ENCODE peak calls at places on chromosome 11, in five cellular contexts. J is Peyer's patch; P is heart right ventricle; H is CD8-positive, alpha-beta T cell; S is tibial artery. L is an unnamed sample. For H3K4me1, the result is how much of the 10 kb centered on the place peaks cover.

GRCh38 chr11:8063319-8063718 is 17.7 kb upstream of the TUB start:
- DNase-seq in J (no peak), P (peak), H (no peak), S (peak), L (peak)

GRCh38 chr11:5665746-5666395 is 19.0 kb downstream of the TRIM5 start:
- DNase-seq in J (no peak), P (no peak), H (no peak), S (no peak), L (no peak)

GRCh38 chr11:69440876-69441275 is 40.6 kb upstream of the LINC01488 start:
- DNase-seq in J (no peak), P (no peak), H (no peak), S (no peak), L (no peak)

GRCh38 chr11:3044004-3044403 is 13.2 kb downstream of the CARS1 start:
- DNase-seq in J (no peak), P (no peak), H (no peak), S (peak), L (no peak)

GRCh38 chr11:109729761-109730160 is 307.8 kb downstream of the C11orf87 start:
- DNase-seq in J (no peak), P (no peak), H (no peak), S (no peak), L (no peak)

GRCh38 chr11:86063536-86063935 is 5.3 kb downstream of the PICALM start:
- DNase-seq in J (no peak), P (no peak), H (no peak), S (no peak), L (no peak)

GRCh38 chr11:66539526-66539925 is 6.3 kb downstream of the ZDHHC24 start:
- DNase-seq in J (no peak), P (no peak), H (no peak), S (no peak), L (no peak)

GRCh38 chr11:58301576-58301975 is 33.5 kb upstream of the OR10W1 start:
- DNase-seq in J (no peak), P (no peak), H (no peak), S (no peak), L (no peak)

GRCh38 chr11:19345519-19345847 is 104.7 kb upstream of the E2F8 start:
- DNase-seq in J (no peak), P (no peak), H (no peak), S (no peak), L (no peak)

GRCh38 chr11:19658344-19658743 is 54.3 kb upstream of the NAV2 start:
- DNase-seq in J (no peak), P (no peak), H (no peak), S (no peak), L (no peak)

GRCh38 chr11:44139565-44140313 is 44.3 kb downstream of the EXT2 start:
- DNase-seq in J (no peak), P (no peak), H (no peak), S (no peak), L (no peak)

GRCh38 chr11:952406-953385 is 27.0 kb downstream of the AP2A2 start:
- DNase-seq in J (no peak), P (no peak), H (no peak), S (no peak), L (no peak)

GRCh38 chr11:8207080-8208000 is 38.5 kb upstream of the RIC3 start:
- DNase-seq in J (no peak), P (no peak), H (no peak), S (no peak), L (no peak)

GRCh38 chr11:113022267-113022666 is 61.0 kb downstream of the NCAM1 start:
- DNase-seq in J (no peak), P (no peak), H (no peak), S (no peak), L (no peak)

GRCh38 chr11:74839445-74839844 is 90.8 kb downstream of the RNF169 start:
- DNase-seq in J (no peak), P (no peak), H (no peak), S (no peak), L (no peak)

GRCh38 chr11:96307748-96308133 is 35.3 kb downstream of the MAML2 start:
- DNase-seq in J (no peak), P (no peak), H (no peak), S (no peak), L (no peak)

GRCh38 chr11:709109-709997 is 3.3 kb downstream of the EPS8L2 start:
- DNase-seq in J (no peak), P (no peak), H (no peak), S (no peak), L (no peak)

GRCh38 chr11:70111269-70112016 is 33.3 kb downstream of the ANO1 start:
- DNase-seq in J (no peak), P (peak), H (no peak), S (no peak), L (no peak)

GRCh38 chr11:3795131-3796092 is 1.9 kb downstream of the NUP98 start:
- DNase-seq in J (no peak), P (no peak), H (no peak), S (no peak), L (no peak)

DNA sequence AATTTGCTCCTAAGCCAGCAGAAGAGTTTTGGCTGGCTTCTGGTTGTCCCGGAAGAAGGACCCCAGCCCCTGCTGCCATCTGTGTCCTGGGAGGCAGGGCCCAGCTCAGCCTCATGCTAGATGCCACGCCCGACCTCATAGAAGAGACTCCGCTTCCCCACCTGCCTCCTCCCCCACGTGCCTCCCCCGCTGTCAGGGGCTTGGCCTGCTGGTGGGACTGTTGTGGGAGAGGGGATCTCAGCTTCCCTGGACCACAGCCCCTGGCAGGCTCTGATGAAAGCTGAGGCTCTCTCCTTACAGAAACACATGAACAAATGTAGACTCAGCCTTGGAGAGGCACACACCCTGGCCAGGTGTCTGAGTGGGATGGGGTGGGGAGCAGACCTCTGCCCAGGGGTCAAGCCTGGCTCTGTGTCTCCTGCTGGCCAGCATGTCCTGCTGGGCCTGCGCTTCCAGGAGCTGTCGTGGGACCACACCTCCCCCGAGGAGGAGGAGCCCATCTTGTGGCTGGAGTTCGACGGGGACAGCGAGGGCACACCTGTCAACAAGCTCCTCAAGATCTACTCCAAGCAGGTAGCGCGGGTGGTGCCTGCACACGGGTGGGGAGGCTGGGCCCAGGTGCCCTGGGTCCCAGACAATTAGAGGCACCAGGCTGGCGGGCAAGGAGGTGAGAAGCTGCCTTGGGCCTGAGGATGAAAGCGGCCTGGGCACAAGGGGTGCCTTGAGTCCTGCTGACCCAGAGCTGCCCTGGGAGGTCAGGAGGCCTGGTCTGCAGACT is 14.0 kb downstream of the FRMD8 start:
- DNase-seq in J (no peak), P (no peak), H (no peak), S (no peak), L (no peak)
- H3K27ac ChIP-seq in J (no peak), P (no peak), H (no peak), S (no peak), L (no peak)

GRCh38 chr11:123560001-123560400 is 94.4 kb downstream of the SCN3B start:
- DNase-seq in J (no peak), P (peak), H (no peak), S (peak), L (peak)
- H3K4me3 ChIP-seq in J (peak), P (peak), H (peak), S (peak), L (peak)

DNA sequence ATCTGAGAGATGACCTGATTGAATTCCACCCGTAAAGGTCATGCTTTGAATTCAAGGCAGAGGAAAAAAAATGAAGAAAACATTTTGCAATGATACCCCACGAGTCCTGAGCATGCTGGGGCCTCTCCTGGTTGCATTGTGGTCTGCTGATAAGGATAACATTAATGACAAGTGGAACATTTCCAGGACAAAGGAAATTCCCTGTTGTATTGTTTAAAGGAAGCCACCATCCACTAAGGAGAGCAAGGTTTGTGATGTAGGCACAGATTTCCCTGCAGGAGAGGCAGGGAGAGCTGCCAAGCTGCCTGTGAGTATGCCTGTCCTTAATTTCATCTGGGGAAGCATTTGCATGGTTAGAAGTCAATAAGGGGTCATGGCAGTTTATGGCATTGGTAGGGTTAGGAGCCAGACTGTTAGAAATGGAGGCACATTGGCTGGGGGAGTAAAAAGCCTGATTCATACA is 21.9 kb downstream of the FLI1 start:
- DNase-seq in J (no peak), P (peak), H (no peak), S (no peak), L (no peak)
- H3K4me1 ChIP-seq in J (under half), P (half or more), H (half or more), S (under half), L (under half)

DNA sequence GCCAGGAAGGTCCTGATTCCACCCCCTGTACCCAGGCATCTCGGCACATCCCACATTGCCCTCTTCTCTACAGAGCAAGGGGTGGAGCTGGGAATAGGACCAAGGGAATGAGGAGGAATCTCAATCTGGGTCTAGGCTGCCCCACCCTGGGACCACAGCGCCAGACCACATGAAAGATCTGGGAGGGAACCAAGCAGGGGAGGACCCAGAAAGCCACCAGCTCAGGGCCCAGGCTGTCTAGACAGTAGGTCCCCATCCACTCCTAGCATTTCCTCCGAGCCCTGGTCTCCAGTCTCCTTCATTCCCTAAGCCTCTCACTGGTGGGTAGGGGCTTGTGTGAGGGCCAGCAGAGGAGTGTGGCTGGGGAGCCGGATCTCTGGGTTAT is 11.6 kb downstream of the PHLDB1 start:
- DNase-seq in J (no peak), P (peak), H (no peak), S (peak), L (peak)
- H3K27ac ChIP-seq in J (peak), P (peak), H (no peak), S (peak), L (peak)

GRCh38 chr11:17428930-17429329 is 40.5 kb upstream of the KCNJ11 start:
- DNase-seq in J (no peak), P (no peak), H (no peak), S (no peak), L (no peak)

GRCh38 chr11:17430616-17431015 is 42.2 kb upstream of the KCNJ11 start:
- DNase-seq in J (no peak), P (no peak), H (no peak), S (no peak), L (no peak)

GRCh38 chr11:17428261-17428660 is 39.8 kb upstream of the KCNJ11 start:
- DNase-seq in J (no peak), P (no peak), H (no peak), S (no peak), L (no peak)

GRCh38 chr11:17432041-17432440 is 43.6 kb upstream of the KCNJ11 start:
- DNase-seq in J (no peak), P (no peak), H (no peak), S (no peak), L (no peak)

DNA sequence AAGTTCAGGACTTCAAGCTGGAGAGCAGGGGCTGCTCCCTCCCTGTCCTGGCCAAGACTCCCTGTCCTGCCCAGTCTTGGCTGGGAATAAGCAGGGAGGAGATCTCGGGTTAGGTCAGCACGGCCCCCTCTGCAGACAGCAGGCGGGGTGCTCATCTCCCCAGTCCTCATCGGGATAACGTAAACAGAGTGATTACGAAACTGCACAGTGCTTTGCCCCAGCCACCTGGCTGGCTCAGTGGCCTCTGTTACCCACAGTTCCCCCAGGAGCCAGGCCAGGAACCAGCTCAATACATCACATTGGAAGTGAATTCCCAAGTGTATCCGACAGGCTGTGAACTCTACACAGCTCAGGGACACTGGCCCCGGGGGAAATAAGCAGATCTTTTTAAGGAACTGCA is 42.7 kb upstream of the KCNJ11 start:
- DNase-seq in J (no peak), P (no peak), H (no peak), S (no peak), L (peak)
- H3K4me3 ChIP-seq in J (no peak), P (no peak), H (no peak), S (no peak), L (no peak)

DNA sequence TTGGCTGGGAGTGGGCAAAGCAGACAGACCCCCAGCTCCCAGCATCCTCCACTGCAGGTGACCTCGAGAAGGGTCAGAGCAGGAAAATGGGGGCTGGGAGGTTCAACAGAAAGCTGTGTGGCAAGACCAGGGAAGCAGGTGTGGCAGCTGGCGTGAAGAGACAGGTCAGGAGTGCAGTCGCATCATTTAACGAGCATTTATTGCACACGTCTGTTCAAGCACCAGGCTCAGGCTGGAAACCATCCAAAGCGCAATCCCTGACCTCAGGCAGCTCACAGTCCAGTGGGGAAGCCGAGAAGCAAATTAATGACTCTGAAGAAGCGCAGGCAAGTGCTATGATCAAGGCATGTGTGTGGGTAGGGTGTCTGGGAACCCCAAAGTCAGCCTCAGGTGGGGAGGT is 7.4 kb downstream of the SLC25A45 start:
- DNase-seq in J (no peak), P (no peak), H (no peak), S (no peak), L (no peak)
- H3K4me1 ChIP-seq in J (under half), P (under half), H (under half), S (under half), L (under half)

GRCh38 chr11:128664286-128664685 is 29.6 kb upstream of the FLI1 start:
- DNase-seq in J (no peak), P (no peak), H (no peak), S (no peak), L (no peak)
- H3K27ac ChIP-seq in J (no peak), P (no peak), H (no peak), S (no peak), L (no peak)

GRCh38 chr11:33801821-33802413 is 27.6 kb upstream of the FBXO3 start:
- DNase-seq in J (no peak), P (no peak), H (no peak), S (no peak), L (no peak)
- H3K4me3 ChIP-seq in J (peak), P (no peak), H (no peak), S (no peak), L (no peak)